ENCODE peak calls at places on chromosomes 4 and X, in six cellular contexts. One of them, this sample, is unnamed.
A peak's percentile ranks its signal among the peaks of the same experiment; 100 is the strongest.

GRCh38 chr4:115154826-115155225 is 41.4 kb upstream of the NDST4 start:
- DNase-seq in NCI-H1092 treated with DMSO at 0.1 percent for 48 hours: peak; percentile 47
- DNase-seq in GM12865: no peak
- DNase-seq in C1 segment of cervical spinal cord: no peak
- DNase-seq in activated naive CD4-positive, alpha-beta T cell treated with Interleukin-2 at 50 U/mL for 16 hours: no peak
- DNase-seq in NCI-H1105 treated with DMSO at 0.1 percent for 48 hours: peak; percentile 24
- DNase-seq in this sample: no peak

GRCh38 chr4:79852305-79852730 is 220.7 kb downstream of the ANTXR2 start:
- DNase-seq in NCI-H1092 treated with DMSO at 0.1 percent for 48 hours: no peak
- DNase-seq in GM12865: no peak
- DNase-seq in C1 segment of cervical spinal cord: no peak
- DNase-seq in activated naive CD4-positive, alpha-beta T cell treated with Interleukin-2 at 50 U/mL for 16 hours: no peak
- DNase-seq in NCI-H1105 treated with DMSO at 0.1 percent for 48 hours: no peak
- DNase-seq in this sample: no peak

GRCh38 chr4:85650908-85651307 is 176.0 kb downstream of the ARHGAP24 start:
- DNase-seq in NCI-H1092 treated with DMSO at 0.1 percent for 48 hours: no peak
- DNase-seq in GM12865: no peak
- DNase-seq in C1 segment of cervical spinal cord: no peak
- DNase-seq in activated naive CD4-positive, alpha-beta T cell treated with Interleukin-2 at 50 U/mL for 16 hours: no peak
- DNase-seq in NCI-H1105 treated with DMSO at 0.1 percent for 48 hours: no peak
- DNase-seq in this sample: no peak

GRCh38 chrX:1564750-1565683 is 26.4 kb upstream of the AKAP17A start:
- DNase-seq in NCI-H1092 treated with DMSO at 0.1 percent for 48 hours: no peak
- DNase-seq in GM12865: no peak
- DNase-seq in C1 segment of cervical spinal cord: no peak
- DNase-seq in activated naive CD4-positive, alpha-beta T cell treated with Interleukin-2 at 50 U/mL for 16 hours: no peak
- DNase-seq in NCI-H1105 treated with DMSO at 0.1 percent for 48 hours: no peak
- DNase-seq in this sample: no peak

GRCh38 chr4:104577405-104577804 is 82.7 kb upstream of the CXXC4 start:
- DNase-seq in NCI-H1092 treated with DMSO at 0.1 percent for 48 hours: no peak
- DNase-seq in GM12865: no peak
- DNase-seq in C1 segment of cervical spinal cord: no peak
- DNase-seq in activated naive CD4-positive, alpha-beta T cell treated with Interleukin-2 at 50 U/mL for 16 hours: no peak
- DNase-seq in NCI-H1105 treated with DMSO at 0.1 percent for 48 hours: no peak
- DNase-seq in this sample: no peak

GRCh38 chrX:50853399-50853798 is 39.4 kb upstream of the SHROOM4 start:
- DNase-seq in NCI-H1092 treated with DMSO at 0.1 percent for 48 hours: no peak
- DNase-seq in GM12865: no peak
- DNase-seq in C1 segment of cervical spinal cord: no peak
- DNase-seq in activated naive CD4-positive, alpha-beta T cell treated with Interleukin-2 at 50 U/mL for 16 hours: no peak
- DNase-seq in NCI-H1105 treated with DMSO at 0.1 percent for 48 hours: no peak
- DNase-seq in this sample: no peak

GRCh38 chr4:25433966-25434667 is 57.1 kb downstream of the ANAPC4 start:
- DNase-seq in NCI-H1092 treated with DMSO at 0.1 percent for 48 hours: no peak
- DNase-seq in GM12865: no peak
- DNase-seq in C1 segment of cervical spinal cord: no peak
- DNase-seq in activated naive CD4-positive, alpha-beta T cell treated with Interleukin-2 at 50 U/mL for 16 hours: no peak
- DNase-seq in NCI-H1105 treated with DMSO at 0.1 percent for 48 hours: no peak
- DNase-seq in this sample: no peak

GRCh38 chr4:84622959-84623358 is 40.0 kb downstream of the CDS1 start:
- DNase-seq in NCI-H1092 treated with DMSO at 0.1 percent for 48 hours: no peak
- DNase-seq in GM12865: no peak
- DNase-seq in C1 segment of cervical spinal cord: no peak
- DNase-seq in activated naive CD4-positive, alpha-beta T cell treated with Interleukin-2 at 50 U/mL for 16 hours: no peak
- DNase-seq in NCI-H1105 treated with DMSO at 0.1 percent for 48 hours: no peak
- DNase-seq in this sample: no peak

GRCh38 chrX:97756879-97757278 is 873.2 kb downstream of the RPA4 start:
- DNase-seq in NCI-H1092 treated with DMSO at 0.1 percent for 48 hours: no peak
- DNase-seq in GM12865: no peak
- DNase-seq in C1 segment of cervical spinal cord: no peak
- DNase-seq in activated naive CD4-positive, alpha-beta T cell treated with Interleukin-2 at 50 U/mL for 16 hours: no peak
- DNase-seq in NCI-H1105 treated with DMSO at 0.1 percent for 48 hours: peak; percentile 30
- DNase-seq in this sample: no peak

GRCh38 chrX:22097295-22097694 is 65.2 kb downstream of the PHEX start:
- DNase-seq in NCI-H1092 treated with DMSO at 0.1 percent for 48 hours: no peak
- DNase-seq in GM12865: no peak
- DNase-seq in C1 segment of cervical spinal cord: no peak
- DNase-seq in activated naive CD4-positive, alpha-beta T cell treated with Interleukin-2 at 50 U/mL for 16 hours: no peak
- DNase-seq in NCI-H1105 treated with DMSO at 0.1 percent for 48 hours: no peak
- DNase-seq in this sample: no peak

GRCh38 chr4:166435449-166435848 is 562.4 kb downstream of the TLL1 start:
- DNase-seq in NCI-H1092 treated with DMSO at 0.1 percent for 48 hours: no peak
- DNase-seq in GM12865: no peak
- DNase-seq in C1 segment of cervical spinal cord: no peak
- DNase-seq in activated naive CD4-positive, alpha-beta T cell treated with Interleukin-2 at 50 U/mL for 16 hours: no peak
- DNase-seq in NCI-H1105 treated with DMSO at 0.1 percent for 48 hours: no peak
- DNase-seq in this sample: no peak

GRCh38 chr4:147731611-147732515 is at the start of gene ARHGAP10:
- DNase-seq in NCI-H1092 treated with DMSO at 0.1 percent for 48 hours: peak; percentile 32
- DNase-seq in GM12865: peak; percentile 82
- DNase-seq in C1 segment of cervical spinal cord: peak; percentile 70
- DNase-seq in activated naive CD4-positive, alpha-beta T cell treated with Interleukin-2 at 50 U/mL for 16 hours: peak; percentile 79
- DNase-seq in NCI-H1105 treated with DMSO at 0.1 percent for 48 hours: peak; percentile 56
- DNase-seq in this sample: peak; percentile 51

GRCh38 chr4:24702266-24702665 is 93.1 kb upstream of the SOD3 start:
- DNase-seq in NCI-H1092 treated with DMSO at 0.1 percent for 48 hours: no peak
- DNase-seq in GM12865: no peak
- DNase-seq in C1 segment of cervical spinal cord: no peak
- DNase-seq in activated naive CD4-positive, alpha-beta T cell treated with Interleukin-2 at 50 U/mL for 16 hours: no peak
- DNase-seq in NCI-H1105 treated with DMSO at 0.1 percent for 48 hours: no peak
- DNase-seq in this sample: no peak

GRCh38 chr4:5755161-5755560 is 44.2 kb downstream of the EVC start:
- DNase-seq in NCI-H1092 treated with DMSO at 0.1 percent for 48 hours: no peak
- DNase-seq in GM12865: no peak
- DNase-seq in C1 segment of cervical spinal cord: no peak
- DNase-seq in activated naive CD4-positive, alpha-beta T cell treated with Interleukin-2 at 50 U/mL for 16 hours: no peak
- DNase-seq in NCI-H1105 treated with DMSO at 0.1 percent for 48 hours: no peak
- DNase-seq in this sample: no peak

GRCh38 chrX:28756647-28757046 is 169.4 kb downstream of the IL1RAPL1 start:
- DNase-seq in NCI-H1092 treated with DMSO at 0.1 percent for 48 hours: no peak
- DNase-seq in GM12865: no peak
- DNase-seq in C1 segment of cervical spinal cord: no peak
- DNase-seq in activated naive CD4-positive, alpha-beta T cell treated with Interleukin-2 at 50 U/mL for 16 hours: no peak
- DNase-seq in NCI-H1105 treated with DMSO at 0.1 percent for 48 hours: no peak
- DNase-seq in this sample: no peak

GRCh38 chrX:55088795-55089489 is at the start of gene PAGE2:
- DNase-seq in NCI-H1092 treated with DMSO at 0.1 percent for 48 hours: no peak
- DNase-seq in GM12865: no peak
- DNase-seq in C1 segment of cervical spinal cord: no peak
- DNase-seq in activated naive CD4-positive, alpha-beta T cell treated with Interleukin-2 at 50 U/mL for 16 hours: no peak
- DNase-seq in NCI-H1105 treated with DMSO at 0.1 percent for 48 hours: no peak
- DNase-seq in this sample: no peak

GRCh38 chrX:26915064-26915463 is 548.1 kb downstream of the PPP4R3C start:
- DNase-seq in NCI-H1092 treated with DMSO at 0.1 percent for 48 hours: no peak
- DNase-seq in GM12865: no peak
- DNase-seq in C1 segment of cervical spinal cord: no peak
- DNase-seq in activated naive CD4-positive, alpha-beta T cell treated with Interleukin-2 at 50 U/mL for 16 hours: no peak
- DNase-seq in NCI-H1105 treated with DMSO at 0.1 percent for 48 hours: no peak
- DNase-seq in this sample: no peak

GRCh38 chr4:83454626-83455025 is 997 bp downstream of the HELQ start:
- DNase-seq in NCI-H1092 treated with DMSO at 0.1 percent for 48 hours: no peak
- DNase-seq in GM12865: no peak
- DNase-seq in C1 segment of cervical spinal cord: peak; percentile 1
- DNase-seq in activated naive CD4-positive, alpha-beta T cell treated with Interleukin-2 at 50 U/mL for 16 hours: no peak
- DNase-seq in NCI-H1105 treated with DMSO at 0.1 percent for 48 hours: no peak
- DNase-seq in this sample: no peak

GRCh38 chr4:101835121-101835904 is 44.8 kb downstream of the BANK1 start:
- DNase-seq in NCI-H1092 treated with DMSO at 0.1 percent for 48 hours: peak; percentile 82
- DNase-seq in GM12865: no peak
- DNase-seq in C1 segment of cervical spinal cord: peak; percentile 12
- DNase-seq in activated naive CD4-positive, alpha-beta T cell treated with Interleukin-2 at 50 U/mL for 16 hours: no peak
- DNase-seq in NCI-H1105 treated with DMSO at 0.1 percent for 48 hours: peak; percentile 66
- DNase-seq in this sample: peak; percentile 5

GRCh38 chr4:144658015-144658567 is 12.1 kb downstream of the HHIP start:
- DNase-seq in NCI-H1092 treated with DMSO at 0.1 percent for 48 hours: no peak
- DNase-seq in GM12865: no peak
- DNase-seq in C1 segment of cervical spinal cord: no peak
- DNase-seq in activated naive CD4-positive, alpha-beta T cell treated with Interleukin-2 at 50 U/mL for 16 hours: no peak
- DNase-seq in NCI-H1105 treated with DMSO at 0.1 percent for 48 hours: no peak
- DNase-seq in this sample: no peak

GRCh38 chr4:117817316-117817715 is 217.0 kb upstream of the NDST3 start:
- DNase-seq in NCI-H1092 treated with DMSO at 0.1 percent for 48 hours: no peak
- DNase-seq in GM12865: no peak
- DNase-seq in C1 segment of cervical spinal cord: no peak
- DNase-seq in activated naive CD4-positive, alpha-beta T cell treated with Interleukin-2 at 50 U/mL for 16 hours: no peak
- DNase-seq in NCI-H1105 treated with DMSO at 0.1 percent for 48 hours: no peak
- DNase-seq in this sample: no peak

GRCh38 chr4:73477176-73477575 is 4.4 kb upstream of the AFM start:
- DNase-seq in NCI-H1092 treated with DMSO at 0.1 percent for 48 hours: no peak
- DNase-seq in GM12865: no peak
- DNase-seq in C1 segment of cervical spinal cord: no peak
- DNase-seq in activated naive CD4-positive, alpha-beta T cell treated with Interleukin-2 at 50 U/mL for 16 hours: no peak
- DNase-seq in NCI-H1105 treated with DMSO at 0.1 percent for 48 hours: no peak
- DNase-seq in this sample: no peak

GRCh38 chr4:143025111-143025704 is 159.5 kb upstream of the USP38 start:
- DNase-seq in NCI-H1092 treated with DMSO at 0.1 percent for 48 hours: no peak
- DNase-seq in GM12865: peak; percentile 44
- DNase-seq in C1 segment of cervical spinal cord: no peak
- DNase-seq in activated naive CD4-positive, alpha-beta T cell treated with Interleukin-2 at 50 U/mL for 16 hours: no peak
- DNase-seq in NCI-H1105 treated with DMSO at 0.1 percent for 48 hours: no peak
- DNase-seq in this sample: no peak

GRCh38 chrX:9534686-9535085 is 69.8 kb downstream of the TBL1X start:
- DNase-seq in NCI-H1092 treated with DMSO at 0.1 percent for 48 hours: no peak
- DNase-seq in GM12865: no peak
- DNase-seq in C1 segment of cervical spinal cord: no peak
- DNase-seq in activated naive CD4-positive, alpha-beta T cell treated with Interleukin-2 at 50 U/mL for 16 hours: no peak
- DNase-seq in NCI-H1105 treated with DMSO at 0.1 percent for 48 hours: no peak
- DNase-seq in this sample: no peak

GRCh38 chrX:18252644-18253359 is 32.1 kb upstream of the BEND2 start:
- DNase-seq in NCI-H1092 treated with DMSO at 0.1 percent for 48 hours: no peak
- DNase-seq in GM12865: no peak
- DNase-seq in C1 segment of cervical spinal cord: no peak
- DNase-seq in activated naive CD4-positive, alpha-beta T cell treated with Interleukin-2 at 50 U/mL for 16 hours: no peak
- DNase-seq in NCI-H1105 treated with DMSO at 0.1 percent for 48 hours: no peak
- DNase-seq in this sample: no peak